ENCODE peak calls at places on chromosomes 5 and 9, in six cellular contexts. R, H, M, W, V and P are unnamed samples.
A peak's percentile ranks its signal among the peaks of the same experiment; 100 is the strongest.

GRCh38 chr5:159838551-159839222 is 77.6 kb upstream of the ADRA1B start:
- DNase-seq in V (no peak), M (no peak), W (no peak), H (no peak), R (no peak), P (no peak)

GRCh38 chr5:96079075-96079474 is 117.4 kb upstream of the ELL2 start:
- DNase-seq in H (no peak), R (no peak), V (peak; percentile 83), M (peak; percentile 97), W (peak; percentile 35), P (no peak)

GRCh38 chr5:134101686-134102439 is 12.6 kb upstream of the TCF7 start:
- DNase-seq in R (peak; percentile 48), V (peak; percentile 21), M (no peak), W (peak; percentile 58), H (no peak), P (no peak)

GRCh38 chr5:87829214-87829551 is 416.5 kb upstream of the CCNH start:
- DNase-seq in H (no peak), M (no peak), R (peak; percentile 46), V (peak; percentile 6), W (peak; percentile 19), P (peak; percentile 35)

GRCh38 chr9:37976714-37977477 is 73.0 kb upstream of the SLC25A51 start:
- DNase-seq in R (no peak), M (peak; percentile 97), H (no peak), W (no peak), V (no peak), P (no peak)

GRCh38 chr5:1999794-2000193 is 117.1 kb upstream of the IRX4 start:
- DNase-seq in H (no peak), W (no peak), R (no peak), M (no peak), V (no peak), P (no peak)

GRCh38 chr5:36418172-36418979 is 116.7 kb upstream of the RANBP3L start:
- DNase-seq in H (no peak), R (no peak), V (no peak), M (no peak), W (peak; percentile 13), P (no peak)

GRCh38 chr5:61253547-61253946 is 78.5 kb upstream of the ZSWIM6 start:
- DNase-seq in R (no peak), M (no peak), V (no peak), W (no peak), H (no peak), P (no peak)

GRCh38 chr5:54115768-54116403 is 194.5 kb downstream of the ARL15 start:
- DNase-seq in R (no peak), W (no peak), M (peak; percentile 36), H (no peak), V (no peak), P (no peak)

GRCh38 chr9:86713970-86714369 is 233.3 kb downstream of the GAS1 start:
- DNase-seq in M (peak; percentile 36), V (no peak), H (no peak), R (no peak), W (no peak), P (no peak)

GRCh38 chr9:133733421-133734250 is 4.5 kb downstream of the SARDH start:
- DNase-seq in W (no peak), H (no peak), R (no peak), V (no peak), M (no peak), P (no peak)

GRCh38 chr9:134158753-134159392 is 5.5 kb downstream of the RNU6ATAC start:
- DNase-seq in W (no peak), V (no peak), M (no peak), R (no peak), H (no peak), P (no peak)

GRCh38 chr9:131565369-131565768 is 20.0 kb downstream of the PRRT1B start:
- DNase-seq in W (no peak), V (no peak), H (no peak), M (no peak), R (no peak), P (no peak)

GRCh38 chr5:142012186-142012785 is 541 bp downstream of the GNPDA1 start:
- DNase-seq in R (peak; percentile 51), H (no peak), V (peak; percentile 48), M (no peak), W (peak; percentile 9), P (peak; percentile 61)

GRCh38 chr5:67636091-67636490 is 439.5 kb upstream of the CD180 start:
- DNase-seq in M (no peak), R (peak; percentile 33), V (no peak), H (no peak), W (no peak), P (peak; percentile 74)

GRCh38 chr9:97741947-97742346 is 44.8 kb upstream of the XPA start:
- DNase-seq in R (no peak), H (no peak), M (no peak), W (no peak), V (no peak), P (no peak)
- H3K4me3 ChIP-seq in R (no peak overlapping the region), H (no peak overlapping the region), M (no peak overlapping the region), W (no peak overlapping the region), V (no peak overlapping the region), P (peak overlapping the region; percentile 38)

GRCh38 chr9:136695435-136695895 is 8.2 kb upstream of the AGPAT2 start:
- DNase-seq in M (no peak), R (no peak), H (no peak), V (peak; percentile 24), W (no peak), P (no peak)
- TF ChIP-seq POLR2A in M (no peak), R (no peak), H (no peak), V (no peak), W (no peak), P (no peak)

GRCh38 chr5:81748556-81748955 is 2.3 kb downstream of the SSBP2 start:
- DNase-seq in W (no peak), M (no peak), V (no peak), H (no peak), R (no peak), P (no peak)

GRCh38 chr5:81749562-81750307 is 1.2 kb downstream of the SSBP2 start:
- DNase-seq in W (no peak), V (no peak), R (peak; percentile 64), H (peak; percentile 6), M (peak; percentile 17), P (peak; percentile 48)

GRCh38 chr5:81751009-81751835 is at the start of gene SSBP2:
- DNase-seq in M (peak; percentile 98), V (peak; percentile 96), R (peak; percentile 100), H (peak; percentile 99), W (peak; percentile 69), P (peak; percentile 99)

GRCh38 chr5:81750308-81751008 is 439 bp downstream of the SSBP2 start:
- DNase-seq in H (no peak), R (no peak), M (no peak), W (no peak), V (no peak), P (peak; percentile 18)

DNA sequence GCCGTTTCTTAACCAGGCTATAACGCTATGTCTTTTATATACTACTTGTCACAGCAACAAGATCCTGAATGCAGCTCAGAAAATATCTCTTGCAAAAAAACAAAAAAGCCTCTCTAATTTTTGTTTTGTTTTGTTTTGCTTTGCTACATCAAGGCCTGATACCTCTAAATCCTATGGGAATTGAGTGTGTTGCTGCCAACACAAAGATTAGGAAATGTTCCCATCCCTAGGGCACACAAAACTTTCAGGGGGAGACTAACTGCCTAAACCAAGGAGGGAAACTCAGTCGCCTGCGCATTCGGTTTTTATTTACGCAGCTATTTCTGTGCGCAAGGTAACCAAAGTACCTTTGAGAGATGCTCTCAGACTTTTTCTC is 1.7 kb downstream of the SSBP2 start:
- DNase-seq in W (no peak), R (no peak), M (no peak), H (no peak), V (no peak), P (no peak)
- H3K4me3 ChIP-seq in W (no peak overlapping the region), R (peak overlapping the region; percentile 93), M (peak overlapping the region; percentile 58), H (peak overlapping the region; percentile 74), V (no peak overlapping the region), P (peak overlapping the region; percentile 80)

GRCh38 chr9:137227057-137227852 is at the start of gene RNF224:
- DNase-seq in R (peak; percentile 71), W (peak; percentile 69), V (peak; percentile 71), M (peak; percentile 65), H (no peak), P (peak; percentile 77)
- TF ChIP-seq POLR2A in R (no peak), W (no peak), V (no peak), M (peak; percentile 37), H (no peak), P (no peak)

GRCh38 chr9:2242778-2243395 is 227.7 kb downstream of the SMARCA2 start:
- DNase-seq in R (peak; percentile 65), M (no peak), V (no peak), H (no peak), W (no peak), P (no peak)

GRCh38 chr9:2235623-2236022 is 220.5 kb downstream of the SMARCA2 start:
- DNase-seq in R (no peak), W (no peak), V (no peak), H (no peak), M (no peak), P (no peak)

GRCh38 chr9:2243666-2244555 is 228.8 kb downstream of the SMARCA2 start:
- DNase-seq in W (no peak), V (no peak), M (no peak), H (no peak), R (no peak), P (no peak)

GRCh38 chr9:2241875-2242741 is 227.0 kb downstream of the SMARCA2 start:
- DNase-seq in V (peak; percentile 83), W (peak; percentile 51), R (peak; percentile 89), H (peak; percentile 31), M (peak; percentile 88), P (peak; percentile 82)

GRCh38 chr9:2241461-2241874 is 226.3 kb downstream of the SMARCA2 start:
- DNase-seq in H (no peak), W (no peak), R (peak; percentile 63), M (peak; percentile 86), V (no peak), P (peak; percentile 53)
- H3K4me3 ChIP-seq in H (peak overlapping the region; percentile 30), W (peak overlapping the region; percentile 57), R (peak overlapping the region; percentile 47), M (peak overlapping the region; percentile 44), V (peak overlapping the region; percentile 54), P (peak overlapping the region; percentile 52)